ENCODE peak calls at places on chromosomes 2 and 18, in four cellular contexts. W, C, V and U are unnamed samples.

GRCh38 chr18:44536041-44536440 is 144.6 kb upstream of the SETBP1 start:
- DNase-seq in C (no peak), W (peak), V (no peak), U (no peak)

GRCh38 chr2:6310186-6310909 is 555.4 kb downstream of the CMPK2 start:
- DNase-seq in C (no peak), V (no peak), W (no peak), U (no peak)

GRCh38 chr2:172762554-172762953 is 26.9 kb downstream of the RAPGEF4 start:
- DNase-seq in C (no peak), V (no peak), W (no peak), U (no peak)

GRCh38 chr2:45782968-45783367 is 131.5 kb downstream of the PRKCE start:
- DNase-seq in V (no peak), C (no peak), W (peak), U (no peak)

GRCh38 chr2:208142255-208142924 is 3.6 kb downstream of the CRYGB start:
- DNase-seq in W (no peak), C (no peak), V (no peak), U (no peak)

GRCh38 chr2:192099742-192100141 is 95.0 kb downstream of the TMEFF2 start:
- DNase-seq in C (no peak), W (no peak), V (no peak), U (no peak)

GRCh38 chr2:54204476-54204875 is 51.6 kb downstream of the TSPYL6 start:
- DNase-seq in C (no peak), W (no peak), V (no peak), U (no peak)

GRCh38 chr2:169478339-169478738 is 955 bp upstream of the BBS5 start:
- DNase-seq in C (no peak), V (no peak), W (peak), U (no peak)

GRCh38 chr2:74261204-74261864 is 62.9 kb downstream of the MTHFD2 start:
- DNase-seq in W (peak), C (no peak), V (peak), U (no peak)

GRCh38 chr2:101883860-101884259 is 107.9 kb upstream of the IL1R2 start:
- DNase-seq in V (peak), W (peak), C (no peak), U (no peak)